ENCODE peak calls at places on chromosomes 16 and 17, in five cellular contexts. F, J, M, O and Y are unnamed samples.

GRCh38 chr16:1651509-1652342 is 26.4 kb upstream of the JPT2 start:
- DNase-seq in F (no peak), J (no peak), M (no peak), O (no peak), Y (no peak)

GRCh38 chr17:17126131-17127110 is 79.7 kb downstream of the PLD6 start:
- DNase-seq in J (no peak), O (no peak), F (no peak), M (no peak), Y (no peak)

GRCh38 chr17:19724501-19725420 is 8.4 kb upstream of the SLC47A2 start:
- DNase-seq in J (no peak), O (peak), M (peak), F (peak), Y (peak)

GRCh38 chr17:38464723-38465419 is 36.6 kb downstream of the ARHGAP23 start:
- DNase-seq in J (peak), M (peak), F (peak), O (no peak), Y (peak)

GRCh38 chr17:38925263-38925995 is at the start of gene LASP1NB:
- DNase-seq in M (no peak), J (no peak), F (peak), O (peak), Y (no peak)

GRCh38 chr17:58415371-58416055 is 1.8 kb downstream of the RNF43 start:
- DNase-seq in F (no peak), O (no peak), M (no peak), J (peak), Y (no peak)

GRCh38 chr17:42017866-42018200 is 594 bp upstream of the DNAJC7 start:
- DNase-seq in J (no peak), O (no peak), M (no peak), F (no peak), Y (no peak)

GRCh38 chr17:59093702-59094231 is 12.9 kb downstream of the TRIM37 start:
- DNase-seq in F (peak), J (peak), M (peak), O (no peak), Y (peak)

GRCh38 chr16:12219992-12220391 is 243.5 kb downstream of the SNX29 start:
- DNase-seq in M (no peak), J (no peak), O (no peak), F (no peak), Y (no peak)

GRCh38 chr17:32757963-32758362 is 119.0 kb downstream of the MYO1D start:
- DNase-seq in M (peak), J (no peak), F (peak), O (no peak), Y (no peak)

GRCh38 chr16:78800535-78800934 is 701.1 kb downstream of the WWOX start:
- DNase-seq in O (no peak), F (no peak), J (no peak), M (no peak), Y (no peak)